ENCODE peak calls at places on chromosome 1, in nine cellular contexts. One of them, this sample, is unnamed.

GRCh38 chr1:88740784-88741183 is 56.7 kb downstream of the PKN2 start:
- DNase-seq in heart left ventricle: no peak
- DNase-seq in LNCaP clone FGC: no peak
- DNase-seq in coronary artery: no peak
- DNase-seq in Calu3: no peak
- DNase-seq in foreskin fibroblast: no peak
- DNase-seq in HFFc6: no peak
- DNase-seq in testis: no peak
- DNase-seq in HCT116: no peak
- DNase-seq in this sample: no peak

GRCh38 chr1:18557621-18558465 is 72.8 kb upstream of the PAX7 start:
- DNase-seq in HCT116: no peak
- DNase-seq in Calu3: peak
- DNase-seq in heart left ventricle: no peak
- DNase-seq in testis: peak
- DNase-seq in HFFc6: no peak
- DNase-seq in foreskin fibroblast: no peak
- DNase-seq in LNCaP clone FGC: no peak
- DNase-seq in coronary artery: no peak
- DNase-seq in this sample: no peak

GRCh38 chr1:163046071-163046470 is 23.1 kb upstream of the RGS4 start:
- DNase-seq in HCT116: no peak
- DNase-seq in HFFc6: peak
- DNase-seq in heart left ventricle: no peak
- DNase-seq in testis: no peak
- DNase-seq in coronary artery: no peak
- DNase-seq in foreskin fibroblast: peak
- DNase-seq in Calu3: no peak
- DNase-seq in LNCaP clone FGC: no peak
- DNase-seq in this sample: no peak

GRCh38 chr1:53289050-53289429 is 38.8 kb downstream of the LRP8 start:
- DNase-seq in coronary artery: no peak
- DNase-seq in foreskin fibroblast: no peak
- DNase-seq in HFFc6: no peak
- DNase-seq in heart left ventricle: no peak
- DNase-seq in LNCaP clone FGC: no peak
- DNase-seq in testis: no peak
- DNase-seq in Calu3: no peak
- DNase-seq in HCT116: no peak
- DNase-seq in this sample: no peak

GRCh38 chr1:201537966-201538617 is 835 bp upstream of the NAV1 start:
- DNase-seq in heart left ventricle: no peak
- DNase-seq in HCT116: no peak
- DNase-seq in coronary artery: no peak
- DNase-seq in HFFc6: no peak
- DNase-seq in foreskin fibroblast: no peak
- DNase-seq in Calu3: no peak
- DNase-seq in testis: no peak
- DNase-seq in LNCaP clone FGC: no peak
- DNase-seq in this sample: no peak

GRCh38 chr1:85344256-85344694 is 67.8 kb upstream of the BCL10 start:
- DNase-seq in Calu3: peak
- DNase-seq in HFFc6: peak
- DNase-seq in heart left ventricle: peak
- DNase-seq in LNCaP clone FGC: no peak
- DNase-seq in foreskin fibroblast: peak
- DNase-seq in coronary artery: no peak
- DNase-seq in HCT116: no peak
- DNase-seq in testis: peak
- DNase-seq in this sample: no peak

GRCh38 chr1:110555807-110556470 is 37.0 kb upstream of the KCNA10 start:
- DNase-seq in HFFc6: no peak
- DNase-seq in LNCaP clone FGC: no peak
- DNase-seq in heart left ventricle: peak
- DNase-seq in Calu3: no peak
- DNase-seq in testis: peak
- DNase-seq in HCT116: no peak
- DNase-seq in foreskin fibroblast: no peak
- DNase-seq in coronary artery: peak
- DNase-seq in this sample: peak

GRCh38 chr1:31750858-31751638 is 13.1 kb downstream of the ADGRB2 start:
- DNase-seq in LNCaP clone FGC: no peak
- DNase-seq in testis: no peak
- DNase-seq in heart left ventricle: no peak
- DNase-seq in coronary artery: no peak
- DNase-seq in HFFc6: peak
- DNase-seq in HCT116: no peak
- DNase-seq in Calu3: no peak
- DNase-seq in foreskin fibroblast: peak
- DNase-seq in this sample: no peak

GRCh38 chr1:16116625-16117024 is 39.2 kb downstream of the EPHA2 start:
- DNase-seq in HFFc6: no peak
- DNase-seq in testis: no peak
- DNase-seq in LNCaP clone FGC: no peak
- DNase-seq in HCT116: no peak
- DNase-seq in Calu3: no peak
- DNase-seq in foreskin fibroblast: no peak
- DNase-seq in coronary artery: no peak
- DNase-seq in heart left ventricle: peak
- DNase-seq in this sample: no peak

GRCh38 chr1:145960468-145961108 is 2.8 kb upstream of the LIX1L start:
- DNase-seq in coronary artery: peak
- DNase-seq in HFFc6: peak
- DNase-seq in testis: peak
- DNase-seq in foreskin fibroblast: peak
- DNase-seq in heart left ventricle: peak
- DNase-seq in HCT116: no peak
- DNase-seq in LNCaP clone FGC: no peak
- DNase-seq in Calu3: peak
- DNase-seq in this sample: peak

GRCh38 chr1:161631076-161631475 is at the start of gene FCGR3B:
- DNase-seq in Calu3: no peak
- DNase-seq in foreskin fibroblast: no peak
- DNase-seq in heart left ventricle: no peak
- DNase-seq in testis: no peak
- DNase-seq in HFFc6: no peak
- DNase-seq in HCT116: no peak
- DNase-seq in LNCaP clone FGC: no peak
- DNase-seq in coronary artery: no peak
- DNase-seq in this sample: no peak

GRCh38 chr1:16173447-16174260 is 17.8 kb upstream of the EPHA2 start:
- DNase-seq in HFFc6: peak
- DNase-seq in LNCaP clone FGC: no peak
- DNase-seq in coronary artery: no peak
- DNase-seq in testis: no peak
- DNase-seq in HCT116: peak
- DNase-seq in Calu3: peak
- DNase-seq in foreskin fibroblast: peak
- DNase-seq in heart left ventricle: no peak
- DNase-seq in this sample: no peak

GRCh38 chr1:202282596-202283283 is 59.0 kb downstream of the UBE2T start:
- DNase-seq in LNCaP clone FGC: no peak
- DNase-seq in HFFc6: no peak
- DNase-seq in heart left ventricle: no peak
- DNase-seq in coronary artery: no peak
- DNase-seq in HCT116: no peak
- DNase-seq in Calu3: no peak
- DNase-seq in testis: no peak
- DNase-seq in foreskin fibroblast: no peak
- DNase-seq in this sample: no peak

GRCh38 chr1:177487481-177487880 is 316.7 kb downstream of the BRINP2 start:
- DNase-seq in heart left ventricle: no peak
- DNase-seq in foreskin fibroblast: no peak
- DNase-seq in Calu3: no peak
- DNase-seq in coronary artery: no peak
- DNase-seq in HFFc6: no peak
- DNase-seq in testis: no peak
- DNase-seq in HCT116: no peak
- DNase-seq in LNCaP clone FGC: no peak
- DNase-seq in this sample: no peak

GRCh38 chr1:208604295-208604694 is 360.1 kb upstream of the PLXNA2 start:
- DNase-seq in LNCaP clone FGC: no peak
- DNase-seq in heart left ventricle: no peak
- DNase-seq in Calu3: no peak
- DNase-seq in HFFc6: peak
- DNase-seq in coronary artery: no peak
- DNase-seq in HCT116: no peak
- DNase-seq in testis: no peak
- DNase-seq in foreskin fibroblast: peak
- DNase-seq in this sample: no peak

GRCh38 chr1:111471012-111471411 is 2.8 kb upstream of the C1orf162 start:
- DNase-seq in HCT116: no peak
- DNase-seq in testis: peak
- DNase-seq in Calu3: no peak
- DNase-seq in coronary artery: no peak
- DNase-seq in heart left ventricle: peak
- DNase-seq in foreskin fibroblast: no peak
- DNase-seq in HFFc6: no peak
- DNase-seq in LNCaP clone FGC: no peak
- DNase-seq in this sample: no peak

GRCh38 chr1:201171063-201172036 is 17.1 kb upstream of the TMEM9 start:
- DNase-seq in HFFc6: peak
- DNase-seq in Calu3: peak
- DNase-seq in LNCaP clone FGC: no peak
- DNase-seq in coronary artery: peak
- DNase-seq in testis: peak
- DNase-seq in foreskin fibroblast: no peak
- DNase-seq in heart left ventricle: peak
- DNase-seq in HCT116: peak
- DNase-seq in this sample: peak

GRCh38 chr1:180188103-180188506 is 33.4 kb downstream of the QSOX1 start:
- DNase-seq in coronary artery: no peak
- DNase-seq in Calu3: peak
- DNase-seq in LNCaP clone FGC: peak
- DNase-seq in foreskin fibroblast: peak
- DNase-seq in testis: peak
- DNase-seq in HFFc6: peak
- DNase-seq in HCT116: no peak
- DNase-seq in heart left ventricle: peak
- DNase-seq in this sample: no peak

GRCh38 chr1:231636157-231636556 is 9.6 kb downstream of the DISC1 start:
- DNase-seq in heart left ventricle: peak
- DNase-seq in coronary artery: no peak
- DNase-seq in LNCaP clone FGC: no peak
- DNase-seq in testis: no peak
- DNase-seq in foreskin fibroblast: peak
- DNase-seq in HFFc6: peak
- DNase-seq in Calu3: no peak
- DNase-seq in HCT116: no peak
- DNase-seq in this sample: no peak

DNA sequence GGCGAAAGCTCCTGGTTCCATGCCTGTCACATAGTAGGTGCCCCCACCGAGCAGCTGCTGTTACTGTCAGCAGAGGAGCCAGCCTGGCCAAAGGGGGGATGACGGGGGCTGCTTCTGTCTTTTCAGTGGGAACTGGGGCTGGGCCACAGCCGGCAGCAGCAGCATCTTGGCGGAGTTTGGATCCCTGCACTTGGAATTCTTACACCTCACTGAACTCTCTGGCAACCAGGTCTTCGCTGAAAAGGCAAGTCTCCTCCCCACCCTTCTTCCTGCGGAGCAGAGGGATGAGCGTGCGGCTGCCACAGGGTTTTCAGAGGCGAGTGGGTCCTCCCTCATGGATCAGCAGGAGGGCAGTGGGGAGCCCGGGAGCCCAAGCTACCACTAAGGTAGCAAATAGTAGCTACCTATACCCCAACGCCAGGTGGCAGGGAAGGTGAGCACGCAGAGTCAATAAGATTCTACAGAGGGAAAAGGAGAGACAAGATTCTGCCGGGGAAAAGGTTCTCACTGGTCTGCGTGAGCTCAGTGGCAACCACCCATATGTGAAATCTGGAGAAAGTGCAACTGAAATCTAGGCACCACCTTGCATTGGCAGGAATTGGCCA is 41.4 kb upstream of the SELENON start:
- DNase-seq in HFFc6: no peak
- DNase-seq in HCT116: no peak
- DNase-seq in Calu3: no peak
- DNase-seq in testis: no peak
- DNase-seq in coronary artery: no peak
- DNase-seq in heart left ventricle: no peak
- DNase-seq in LNCaP clone FGC: no peak
- DNase-seq in foreskin fibroblast: no peak
- DNase-seq in this sample: no peak
- TF ChIP-seq CTCF in HFFc6: no peak
- TF ChIP-seq CTCF in HCT116: no peak
- TF ChIP-seq CTCF in Calu3: no peak
- TF ChIP-seq CTCF in testis: no peak
- TF ChIP-seq CTCF in coronary artery: no peak
- TF ChIP-seq CTCF in heart left ventricle: no peak
- TF ChIP-seq CTCF in LNCaP clone FGC: no peak
- TF ChIP-seq CTCF in foreskin fibroblast: no peak
- TF ChIP-seq CTCF in this sample: no peak

GRCh38 chr1:45304311-45305081 is 22.2 kb upstream of the HPDL start:
- DNase-seq in LNCaP clone FGC: no peak
- DNase-seq in heart left ventricle: peak
- DNase-seq in foreskin fibroblast: peak
- DNase-seq in Calu3: peak
- DNase-seq in HCT116: no peak
- DNase-seq in testis: peak
- DNase-seq in coronary artery: no peak
- DNase-seq in HFFc6: no peak
- DNase-seq in this sample: no peak
- TF ChIP-seq CTCF in LNCaP clone FGC: no peak
- TF ChIP-seq CTCF in heart left ventricle: no peak
- TF ChIP-seq CTCF in foreskin fibroblast: no peak
- TF ChIP-seq CTCF in Calu3: no peak
- TF ChIP-seq CTCF in HCT116: no peak
- TF ChIP-seq CTCF in testis: no peak
- TF ChIP-seq CTCF in coronary artery: no peak
- TF ChIP-seq CTCF in HFFc6: peak
- TF ChIP-seq CTCF in this sample: no peak

GRCh38 chr1:60866884-60867648 is 215.3 kb upstream of the NFIA start:
- DNase-seq in testis: no peak
- DNase-seq in HFFc6: no peak
- DNase-seq in HCT116: no peak
- DNase-seq in Calu3: no peak
- DNase-seq in LNCaP clone FGC: peak
- DNase-seq in heart left ventricle: no peak
- DNase-seq in coronary artery: no peak
- DNase-seq in foreskin fibroblast: no peak
- DNase-seq in this sample: no peak
- TF ChIP-seq CTCF in testis: no peak
- TF ChIP-seq CTCF in HFFc6: no peak
- TF ChIP-seq CTCF in HCT116: no peak
- TF ChIP-seq CTCF in Calu3: no peak
- TF ChIP-seq CTCF in LNCaP clone FGC: no peak
- TF ChIP-seq CTCF in heart left ventricle: no peak
- TF ChIP-seq CTCF in coronary artery: no peak
- TF ChIP-seq CTCF in foreskin fibroblast: no peak
- TF ChIP-seq CTCF in this sample: no peak

DNA sequence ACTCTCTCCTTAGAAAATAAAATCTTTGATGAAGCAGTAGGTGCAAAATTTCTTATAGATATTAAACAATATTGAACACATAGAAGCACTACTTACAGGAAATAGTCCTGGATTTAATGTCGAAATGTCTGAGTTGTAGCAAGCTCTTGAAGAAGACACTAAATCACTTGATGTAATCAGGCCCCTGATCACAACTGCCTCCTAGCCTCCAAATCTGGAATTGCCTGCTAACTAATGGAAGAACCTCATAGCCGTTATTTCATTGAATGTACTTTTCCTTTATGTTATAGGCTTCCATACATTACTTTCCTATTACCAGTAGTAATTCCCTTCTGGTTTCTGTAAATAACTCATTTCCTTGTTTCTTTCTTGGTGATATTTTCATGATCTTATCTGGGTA is 675.7 kb upstream of the CHRM3 start:
- DNase-seq in HCT116: no peak
- DNase-seq in HFFc6: no peak
- DNase-seq in heart left ventricle: no peak
- DNase-seq in testis: no peak
- DNase-seq in coronary artery: no peak
- DNase-seq in foreskin fibroblast: no peak
- DNase-seq in LNCaP clone FGC: no peak
- DNase-seq in Calu3: no peak
- DNase-seq in this sample: no peak
- TF ChIP-seq CTCF in HCT116: no peak
- TF ChIP-seq CTCF in HFFc6: peak
- TF ChIP-seq CTCF in heart left ventricle: no peak
- TF ChIP-seq CTCF in testis: no peak
- TF ChIP-seq CTCF in coronary artery: no peak
- TF ChIP-seq CTCF in foreskin fibroblast: no peak
- TF ChIP-seq CTCF in LNCaP clone FGC: no peak
- TF ChIP-seq CTCF in Calu3: no peak
- TF ChIP-seq CTCF in this sample: peak

This sample was measured in type B pancreatic cell.